ENCODE peak calls at places on chromosome 12, in ten cellular contexts. Q, B, M, N, A, U, D, Z, P and T are unnamed samples.
A peak's percentile ranks its signal among the peaks of the same experiment; 100 is the strongest.

GRCh38 chr12:24919346-24920001 is 29.4 kb downstream of the BCAT1 start:
- DNase-seq in N (no peak), B (no peak), P (no peak), M (no peak), U (no peak), Z (no peak), D (no peak), Q (no peak), A (no peak), T (no peak)

GRCh38 chr12:3117628-3118027 is 40.4 kb downstream of the TSPAN9 start:
- DNase-seq in P (no peak), N (no peak), B (no peak), U (no peak), Q (no peak), Z (no peak), D (no peak), A (no peak), M (no peak), T (no peak)

GRCh38 chr12:33000016-33000415 is 103.4 kb upstream of the PKP2 start:
- DNase-seq in Z (no peak), P (no peak), D (no peak), N (no peak), A (no peak), U (peak; percentile 27), M (no peak), Q (no peak), B (no peak), T (no peak)

GRCh38 chr12:54684636-54685630 is 36.8 kb upstream of the DCD start:
- DNase-seq in N (no peak), A (no peak), M (no peak), U (peak; percentile 56), D (peak; percentile 74), B (no peak), P (no peak), Z (no peak), Q (no peak), T (peak; percentile 54)

GRCh38 chr12:31037028-31037427 is 36.6 kb upstream of the DDX11 start:
- DNase-seq in Z (no peak), B (no peak), N (no peak), Q (no peak), D (no peak), P (no peak), U (no peak), A (no peak), M (no peak), T (no peak)

GRCh38 chr12:28527631-28528249 is 337.5 kb downstream of the CCDC91 start:
- DNase-seq in B (no peak), Q (no peak), Z (no peak), A (no peak), M (no peak), N (no peak), D (no peak), U (no peak), P (no peak), T (no peak)

GRCh38 chr12:94272280-94272679 is 123.9 kb downstream of the PLXNC1 start:
- DNase-seq in D (no peak), U (no peak), P (no peak), M (no peak), A (no peak), Q (no peak), B (no peak), Z (no peak), N (no peak), T (no peak)

GRCh38 chr12:42686514-42687172 is 97.1 kb upstream of the PRICKLE1 start:
- DNase-seq in Z (no peak), D (no peak), M (no peak), P (no peak), Q (no peak), U (no peak), N (no peak), B (no peak), A (no peak), T (no peak)

GRCh38 chr12:123771261-123771660 is 9.2 kb downstream of the DNAH10 start:
- DNase-seq in Q (no peak), M (no peak), U (no peak), D (no peak), N (no peak), Z (no peak), B (no peak), A (no peak), P (no peak), T (no peak)

GRCh38 chr12:57543666-57544065 is 3.3 kb downstream of the DCTN2 start:
- DNase-seq in P (no peak), Z (no peak), B (no peak), Q (no peak), N (no peak), U (no peak), A (no peak), M (no peak), D (no peak), T (no peak)

GRCh38 chr12:28191018-28191595 is 851 bp downstream of the CCDC91 start:
- DNase-seq in N (peak; percentile 24), D (no peak), M (no peak), A (peak; percentile 22), Z (no peak), Q (peak; percentile 6), P (no peak), B (no peak), U (no peak), T (no peak)

GRCh38 chr12:131897875-131898274 is 3.5 kb downstream of the ULK1 start:
- DNase-seq in B (no peak), M (no peak), A (no peak), D (no peak), N (no peak), Q (no peak), Z (no peak), P (no peak), U (no peak), T (peak; percentile 17)

GRCh38 chr12:45789025-45789424 is 59.5 kb downstream of the ARID2 start:
- DNase-seq in Q (peak; percentile 10), A (no peak), U (no peak), N (no peak), Z (no peak), M (no peak), B (no peak), D (no peak), P (no peak), T (no peak)

GRCh38 chr12:85835810-85836715 is at the start of gene RASSF9:
- DNase-seq in D (peak; percentile 80), A (no peak), Z (peak; percentile 90), B (no peak), M (peak; percentile 65), P (no peak), N (no peak), U (peak; percentile 18), Q (no peak), T (peak; percentile 82)

GRCh38 chr12:50246873-50247612 is 36.3 kb downstream of the LIMA1 start:
- DNase-seq in N (no peak), D (peak; percentile 80), Q (no peak), M (peak; percentile 91), B (peak; percentile 95), U (no peak), P (peak; percentile 99), A (peak; percentile 69), Z (peak; percentile 89), T (peak; percentile 89)

GRCh38 chr12:75489613-75490210 is 9.2 kb downstream of the GLIPR1 start:
- DNase-seq in U (no peak), D (no peak), Q (no peak), Z (no peak), N (no peak), M (no peak), A (no peak), B (no peak), P (peak; percentile 62), T (no peak)

DNA sequence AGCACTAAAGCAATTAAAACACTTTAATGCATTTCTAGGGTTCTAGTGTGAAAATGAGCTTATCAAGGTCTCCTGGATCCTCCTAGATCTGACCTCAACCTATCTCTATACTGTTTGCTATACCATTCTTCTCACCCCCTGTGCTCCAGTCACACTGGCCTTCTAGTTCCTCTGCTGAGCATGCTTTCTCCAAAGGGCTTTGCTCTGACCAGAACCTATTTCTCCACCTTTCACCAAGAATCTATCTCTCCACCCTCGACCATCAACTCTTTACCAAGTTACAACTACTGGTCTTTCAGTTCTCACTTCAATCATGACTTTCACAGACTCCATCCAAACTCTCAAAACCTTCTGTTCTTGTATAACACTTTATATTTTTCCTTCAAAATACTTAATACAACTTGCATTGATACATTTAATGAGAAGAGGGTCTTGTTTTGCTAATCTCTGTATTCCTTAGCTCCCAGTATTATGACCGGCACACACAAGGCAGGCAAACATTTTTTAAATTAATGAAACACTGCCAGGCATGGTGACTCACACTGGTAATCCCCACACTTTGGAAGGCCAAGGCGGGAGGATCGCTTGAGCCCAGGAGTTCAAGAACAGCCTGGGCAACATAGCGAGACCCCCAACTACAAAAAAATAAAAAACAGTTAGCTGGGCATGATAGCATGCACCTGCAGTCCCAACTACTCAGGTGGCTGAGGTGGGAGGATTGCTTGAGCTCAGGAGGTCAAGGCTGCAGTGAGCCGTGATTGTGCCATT is 22.8 kb downstream of the PPP1R12A start:
- DNase-seq in A (no peak), N (no peak), Q (no peak), D (no peak), M (no peak), B (no peak), Z (no peak), P (no peak), U (no peak), T (no peak)
- H3K27ac ChIP-seq in A (no peak overlapping the region), N (no peak overlapping the region), Q (no peak overlapping the region), D (no peak overlapping the region), M (no peak overlapping the region), B (no peak overlapping the region), Z (peak overlapping the region; percentile 44), P (no peak overlapping the region), U (peak overlapping the region; percentile 39), T (no peak overlapping the region)

DNA sequence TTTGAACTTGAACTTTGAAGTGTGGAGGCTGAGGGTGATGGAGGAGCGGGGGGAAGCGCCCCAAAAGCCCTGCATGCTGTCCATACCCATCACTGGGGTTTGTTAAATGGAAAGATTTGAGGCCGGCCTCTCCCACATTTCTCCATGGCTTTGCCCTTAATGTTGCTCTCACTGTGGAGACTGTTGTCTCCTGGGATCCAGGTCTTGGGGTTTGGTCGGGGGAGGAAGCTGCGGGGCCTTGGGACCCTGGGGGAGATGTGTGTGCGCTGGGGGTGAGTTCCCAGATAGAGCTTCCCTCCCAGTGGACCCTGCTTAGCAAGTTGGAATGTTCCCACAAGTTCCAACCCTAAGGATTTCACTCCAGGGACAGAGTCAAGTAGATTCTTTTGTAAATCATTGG is 28.0 kb upstream of the LRTM2 start:
- DNase-seq in A (no peak), Z (no peak), B (no peak), Q (no peak), P (no peak), U (no peak), M (no peak), D (no peak), N (no peak), T (no peak)
- H3K4me1 ChIP-seq in A (peaks cover 10% of the 10 kb centered on the region), Z (no peaks in the 10 kb centered on the region), B (peaks cover 16% of the 10 kb centered on the region), Q (peaks cover 31% of the 10 kb centered on the region), P (peaks cover 18% of the 10 kb centered on the region), U (peaks cover 4% of the 10 kb centered on the region), M (peaks cover 25% of the 10 kb centered on the region), D (peaks cover 19% of the 10 kb centered on the region), N (peaks cover 21% of the 10 kb centered on the region), T (peaks cover 21% of the 10 kb centered on the region)

GRCh38 chr12:51855586-51856428 is 7.3 kb upstream of the FIGNL2 start:
- DNase-seq in P (no peak), M (no peak), B (no peak), Q (no peak), A (peak; percentile 28), D (no peak), U (peak; percentile 95), N (no peak), Z (no peak), T (peak; percentile 33)
- H3K27ac ChIP-seq in P (no peak overlapping the region), M (no peak overlapping the region), B (no peak overlapping the region), Q (no peak overlapping the region), A (no peak overlapping the region), D (no peak overlapping the region), U (peak overlapping the region; percentile 66), N (no peak overlapping the region), Z (no peak overlapping the region), T (no peak overlapping the region)

GRCh38 chr12:101327054-101327453 is 47.1 kb downstream of the UTP20 start:
- DNase-seq in M (no peak), N (no peak), A (no peak), Z (no peak), B (no peak), D (no peak), P (no peak), Q (no peak), U (no peak), T (no peak)
- H3K4me1 ChIP-seq in M (no peaks in the 10 kb centered on the region), N (no peaks in the 10 kb centered on the region), A (no peaks in the 10 kb centered on the region), Z (no peaks in the 10 kb centered on the region), B (no peaks in the 10 kb centered on the region), D (no peaks in the 10 kb centered on the region), P (no peaks in the 10 kb centered on the region), Q (no peaks in the 10 kb centered on the region), U (no peaks in the 10 kb centered on the region), T (no peaks in the 10 kb centered on the region)